ENCODE peak calls at places on chromosomes 16 and 17, in five cellular contexts. K, A, U, W and Y are unnamed samples. For H3K4me1, the result is how much of the 10 kb centered on the place peaks cover.

GRCh38 chr17:66954632-66955031 is 9.9 kb upstream of the CACNG4 start:
- DNase-seq in K (no peak), A (no peak), U (no peak), W (no peak), Y (no peak)

GRCh38 chr17:78873519-78874340 is 29.3 kb downstream of the CEP295NL start:
- DNase-seq in K (peak), A (no peak), U (no peak), W (no peak), Y (no peak)

GRCh38 chr17:82449136-82449882 is 1.2 kb downstream of the CYBC1 start:
- DNase-seq in K (no peak), A (peak), U (peak), W (no peak), Y (no peak)

GRCh38 chr16:65959978-65960377 is 406.5 kb upstream of the CDH5 start:
- DNase-seq in K (no peak), A (no peak), U (no peak), W (no peak), Y (no peak)

GRCh38 chr16:19375561-19376158 is 42.0 kb upstream of the TMC5 start:
- DNase-seq in K (peak), A (peak), U (peak), W (peak), Y (peak)

GRCh38 chr16:54945063-54945462 is 14.4 kb downstream of the IRX5 start:
- DNase-seq in K (no peak), A (no peak), U (no peak), W (no peak), Y (no peak)

GRCh38 chr17:19712436-19713004 is 3.9 kb downstream of the SLC47A2 start:
- DNase-seq in K (no peak), A (no peak), U (no peak), W (no peak), Y (no peak)

GRCh38 chr16:48335961-48336360 is 49.3 kb downstream of the SIAH1 start:
- DNase-seq in K (peak), A (no peak), U (peak), W (no peak), Y (peak)

GRCh38 chr17:77456951-77457548 is 316.3 kb downstream of the SEC14L1 start:
- DNase-seq in K (no peak), A (no peak), U (no peak), W (no peak), Y (no peak)

GRCh38 chr16:84754353-84754856 is 54.6 kb downstream of the USP10 start:
- DNase-seq in K (peak), A (peak), U (peak), W (peak), Y (peak)

GRCh38 chr16:89618114-89618999 is 4.9 kb downstream of the DPEP1 start:
- DNase-seq in K (no peak), A (no peak), U (no peak), W (no peak), Y (no peak)

GRCh38 chr17:1639549-1639948 is 6.0 kb downstream of the SCARF1 start:
- DNase-seq in K (no peak), A (no peak), U (peak), W (no peak), Y (no peak)

GRCh38 chr17:67992541-67993152 is 3.6 kb downstream of the C17orf58 start:
- DNase-seq in K (no peak), A (no peak), U (no peak), W (peak), Y (no peak)

GRCh38 chr17:17685775-17686291 is 4.6 kb downstream of the RAI1 start:
- DNase-seq in K (peak), A (peak), U (peak), W (no peak), Y (peak)

GRCh38 chr17:65198653-65199382 is 61.6 kb downstream of the RGS9 start:
- DNase-seq in K (peak), A (no peak), U (peak), W (peak), Y (peak)

GRCh38 chr17:60134396-60135159 is 15.2 kb upstream of the CA4 start:
- DNase-seq in K (peak), A (no peak), U (no peak), W (no peak), Y (no peak)

GRCh38 chr17:64736804-64737492 is 74.8 kb upstream of the SMURF2 start:
- DNase-seq in K (peak), A (peak), U (peak), W (no peak), Y (peak)

GRCh38 chr17:21551081-21551881 is 141.0 kb upstream of the KCNJ18 start:
- DNase-seq in K (peak), A (no peak), U (peak), W (peak), Y (peak)

GRCh38 chr16:86219655-86220445 is 290.5 kb upstream of the FOXF1 start:
- DNase-seq in K (peak), A (no peak), U (no peak), W (no peak), Y (no peak)

GRCh38 chr17:7629939-7630571 is at the start of gene SHBG:
- DNase-seq in K (no peak), A (no peak), U (no peak), W (no peak), Y (no peak)

GRCh38 chr17:10357768-10358167 is 15.0 kb downstream of the MYH13 start:
- DNase-seq in K (no peak), A (peak), U (peak), W (no peak), Y (peak)

GRCh38 chr16:56409195-56409594 is 16.1 kb downstream of the AMFR start:
- DNase-seq in K (peak), A (no peak), U (no peak), W (no peak), Y (peak)

GRCh38 chr17:50560185-50560824 is at the start of gene CACNA1G:
- DNase-seq in K (peak), A (peak), U (peak), W (peak), Y (peak)

GRCh38 chr16:70523621-70524405 is at the start of gene SF3B3:
- DNase-seq in K (peak), A (peak), U (peak), W (peak), Y (peak)

GRCh38 chr17:69477204-69477899 is 62.9 kb downstream of the MAP2K6 start:
- DNase-seq in K (no peak), A (no peak), U (no peak), W (no peak), Y (no peak)

GRCh38 chr17:69477900-69478266 is 63.4 kb downstream of the MAP2K6 start:
- DNase-seq in K (no peak), A (no peak), U (no peak), W (no peak), Y (no peak)

GRCh38 chr17:69485126-69485724 is 70.7 kb downstream of the MAP2K6 start:
- DNase-seq in K (no peak), A (no peak), U (no peak), W (no peak), Y (no peak)

GRCh38 chr17:69478916-69479315 is 64.4 kb downstream of the MAP2K6 start:
- DNase-seq in K (no peak), A (no peak), U (no peak), W (no peak), Y (no peak)

GRCh38 chr17:69480197-69480596 is 65.7 kb downstream of the MAP2K6 start:
- DNase-seq in K (no peak), A (no peak), U (no peak), W (no peak), Y (no peak)
- H3K4me1 ChIP-seq in K (under half), A (under half), U (under half), W (under half), Y (under half)

GRCh38 chr17:41895617-41896016 is 23.1 kb downstream of the ACLY start:
- DNase-seq in K (peak), A (no peak), U (no peak), W (no peak), Y (no peak)
- H2BK5ac ChIP-seq in K (peak), A (no peak), U (no peak), W (no peak), Y (no peak)

DNA sequence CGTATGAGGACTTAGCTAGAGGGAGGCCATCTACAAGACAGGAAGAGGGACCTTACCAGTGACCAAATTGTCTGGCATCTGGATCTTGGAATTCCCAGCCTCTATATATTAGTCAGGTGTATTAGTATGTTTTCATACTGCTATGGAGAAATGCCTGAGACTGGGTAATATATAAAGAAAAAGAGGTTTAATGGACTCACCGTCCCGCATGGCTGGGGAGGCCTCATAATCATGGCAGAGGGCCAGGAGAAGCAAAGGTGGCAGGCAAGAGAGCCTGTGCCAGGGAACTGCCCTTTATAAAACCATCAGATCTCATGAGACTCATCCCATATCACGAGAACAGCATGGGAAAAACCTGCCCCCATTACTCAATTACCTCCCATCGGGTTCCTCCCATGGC is 500.2 kb downstream of the SHISA9 start:
- DNase-seq in K (no peak), A (no peak), U (no peak), W (no peak), Y (no peak)
- H3K4me1 ChIP-seq in K (under half), A (under half), U (under half), W (under half), Y (under half)

GRCh38 chr16:2767891-2768290 is 9.2 kb downstream of the ELOB start:
- DNase-seq in K (no peak), A (no peak), U (no peak), W (no peak), Y (no peak)
- H2BK5ac ChIP-seq in K (no peak), A (no peak), U (no peak), W (peak), Y (no peak)

DNA sequence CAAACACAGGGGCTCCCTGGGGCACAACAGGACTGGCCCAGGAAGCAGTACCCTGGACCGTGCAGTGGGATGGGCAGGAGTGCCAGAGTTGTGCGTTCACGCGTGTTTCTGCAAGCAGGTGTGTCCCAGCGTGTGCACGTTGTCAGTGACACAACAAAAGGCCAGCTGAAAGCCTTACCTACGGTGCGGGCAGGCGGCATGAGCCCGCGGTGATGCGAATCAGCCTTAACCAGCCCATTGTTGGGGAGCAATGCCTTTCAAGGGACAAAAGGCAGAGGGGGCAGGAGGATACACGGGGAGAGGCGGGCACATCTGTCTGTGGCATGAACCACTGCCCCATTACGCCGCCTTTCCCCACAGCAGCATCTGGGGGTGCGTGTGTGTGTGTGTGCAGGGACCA is 158.3 kb downstream of the ZNF423 start:
- DNase-seq in K (no peak), A (no peak), U (no peak), W (no peak), Y (no peak)
- H3K4me1 ChIP-seq in K (under half), A (under half), U (under half), W (half or more), Y (half or more)

GRCh38 chr16:30527635-30528178 is 1.3 kb upstream of the ZNF768 start:
- DNase-seq in K (no peak), A (no peak), U (no peak), W (no peak), Y (peak)

GRCh38 chr16:30525844-30526136 is 576 bp downstream of the ZNF768 start:
- DNase-seq in K (no peak), A (no peak), U (no peak), W (no peak), Y (no peak)

GRCh38 chr16:30526137-30526822 is at the start of gene ZNF768:
- DNase-seq in K (no peak), A (peak), U (peak), W (peak), Y (no peak)

GRCh38 chr16:30528799-30529457 is 2.6 kb upstream of the ZNF768 start:
- DNase-seq in K (no peak), A (no peak), U (no peak), W (no peak), Y (no peak)

GRCh38 chr16:30526823-30527634 is 663 bp upstream of the ZNF768 start:
- DNase-seq in K (peak), A (peak), U (peak), W (peak), Y (peak)
- H2BK5ac ChIP-seq in K (peak), A (no peak), U (peak), W (peak), Y (peak)

GRCh38 chr17:75471207-75471606 is 14.8 kb downstream of the TMEM94 start:
- DNase-seq in K (no peak), A (no peak), U (no peak), W (no peak), Y (no peak)
- H3K4me1 ChIP-seq in K (under half), A (under half), U (under half), W (under half), Y (under half)